ENCODE peak calls at places on chromosomes 6 and 20, in nine cellular contexts. Z, Q, I, D, H, M, U, C and A are unnamed samples. For H3K4me1 and H3K36me3, the result is how much of the 10 kb centered on the place peaks cover.

GRCh38 chr6:12595161-12595792 is 121.3 kb upstream of the PHACTR1 start:
- DNase-seq in I (peak), U (no peak), D (no peak), C (no peak), Q (no peak), H (no peak), M (peak), Z (peak), A (no peak)

GRCh38 chr20:10651227-10651990 is 22.4 kb downstream of the JAG1 start:
- DNase-seq in C (peak), H (no peak), U (no peak), D (no peak), I (peak), Z (peak), M (peak), Q (no peak), A (no peak)

GRCh38 chr20:54713727-54714126 is 238.3 kb downstream of the DOK5 start:
- DNase-seq in Q (no peak), I (no peak), H (no peak), U (no peak), C (no peak), D (no peak), Z (no peak), M (no peak), A (no peak)

GRCh38 chr6:132797975-132798819 is at the start of gene SLC18B1:
- DNase-seq in Z (peak), Q (peak), C (peak), D (peak), M (peak), U (peak), H (peak), I (peak), A (peak)

GRCh38 chr6:115945306-115945705 is 115.4 kb downstream of the FRK start:
- DNase-seq in D (no peak), M (peak), I (no peak), C (no peak), U (no peak), Q (no peak), H (no peak), Z (no peak), A (no peak)

GRCh38 chr6:90068264-90068663 is 174.0 kb downstream of the GJA10 start:
- DNase-seq in H (no peak), Z (peak), U (no peak), D (no peak), C (peak), Q (no peak), M (peak), I (peak), A (no peak)

GRCh38 chr20:1185781-1186334 is 1.1 kb upstream of the TMEM74B start:
- DNase-seq in U (peak), M (peak), I (peak), H (peak), C (peak), D (no peak), Q (peak), Z (peak), A (peak)

GRCh38 chr6:31114540-31114876 is at the start of gene PSORS1C1:
- DNase-seq in Z (peak), D (peak), U (no peak), C (peak), M (peak), I (peak), Q (peak), H (no peak), A (peak)

GRCh38 chr6:138410048-138410735 is 6.2 kb downstream of the HEBP2 start:
- DNase-seq in Z (peak), U (no peak), C (no peak), H (peak), I (peak), D (no peak), M (peak), Q (no peak), A (peak)

GRCh38 chr6:82712826-82713225 is 349.2 kb downstream of the TPBG start:
- DNase-seq in C (no peak), Z (peak), I (no peak), D (no peak), M (no peak), Q (no peak), H (no peak), U (no peak), A (no peak)

GRCh38 chr6:125519367-125519766 is 217.6 kb upstream of the HDDC2 start:
- DNase-seq in Z (no peak), C (no peak), M (no peak), U (no peak), Q (no peak), H (no peak), I (no peak), D (no peak), A (peak)

GRCh38 chr6:145020114-145020513 is 715.2 kb downstream of the EPM2A start:
- DNase-seq in Q (no peak), H (no peak), C (no peak), Z (no peak), D (no peak), U (no peak), M (no peak), I (no peak), A (no peak)

GRCh38 chr6:71332012-71332411 is 43.4 kb downstream of the OGFRL1 start:
- DNase-seq in D (no peak), Z (peak), Q (no peak), C (no peak), U (no peak), I (peak), H (no peak), M (peak), A (no peak)

GRCh38 chr20:56439784-56440291 is 27.8 kb downstream of the CASS4 start:
- DNase-seq in C (peak), Q (peak), I (peak), M (peak), D (no peak), Z (peak), H (no peak), U (no peak), A (peak)

GRCh38 chr6:33205172-33206026 is 944 bp downstream of the HSD17B8 start:
- DNase-seq in H (no peak), U (no peak), Q (no peak), M (peak), D (no peak), I (peak), Z (peak), C (no peak), A (no peak)

GRCh38 chr6:37507690-37508421 is 8.2 kb upstream of the CCDC167 start:
- DNase-seq in Z (no peak), H (no peak), U (peak), C (no peak), D (no peak), I (no peak), Q (no peak), M (no peak), A (no peak)
- H3K4me1 ChIP-seq in Z (under half), H (under half), U (half or more), C (under half), D (under half), I (under half), Q (under half), M (under half), A (under half)

GRCh38 chr6:26468829-26469228 is 11.1 kb downstream of the BTN2A1 start:
- DNase-seq in M (no peak), U (no peak), D (no peak), Z (no peak), C (no peak), H (no peak), Q (no peak), I (no peak), A (no peak)
- H3K36me3 ChIP-seq in M (under half), U (under half), D (under half), Z (under half), C (half or more), H (under half), Q (half or more), I (under half), A (half or more)

DNA sequence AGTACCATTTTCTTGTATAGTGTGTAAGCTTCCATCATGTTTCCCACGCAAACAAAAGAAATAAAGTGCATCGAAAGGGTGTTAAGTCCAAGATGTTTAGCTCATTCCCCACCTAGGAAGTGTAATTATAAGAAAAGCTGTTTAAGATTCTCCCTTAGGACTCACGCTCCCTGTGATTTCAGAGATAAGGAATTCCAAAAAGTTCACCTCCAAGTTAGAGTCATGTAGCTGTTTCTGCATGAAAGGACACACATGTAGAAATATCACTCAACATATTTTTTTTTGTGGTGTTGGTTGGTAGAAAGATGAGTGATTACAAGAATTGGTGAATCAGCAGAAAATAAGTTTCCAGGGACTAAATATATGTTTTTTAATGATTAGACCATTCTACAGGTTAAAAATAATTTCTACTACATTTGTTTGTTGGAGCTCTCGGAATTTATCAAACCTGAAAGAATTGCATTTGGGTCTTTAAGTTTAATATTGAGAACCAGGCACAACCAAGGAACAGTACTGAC is 10.4 kb downstream of the OPN5 start:
- DNase-seq in U (no peak), H (no peak), D (no peak), C (no peak), Q (no peak), M (no peak), I (no peak), Z (no peak), A (no peak)
- H3K4me1 ChIP-seq in U (under half), H (under half), D (under half), C (under half), Q (under half), M (under half), I (under half), Z (under half), A (under half)

GRCh38 chr20:63943808-63944077 is 12.5 kb downstream of the UCKL1 start:
- DNase-seq in Z (no peak), U (no peak), I (no peak), H (no peak), M (no peak), C (no peak), D (no peak), Q (no peak), A (no peak)
- H3K36me3 ChIP-seq in Z (under half), U (under half), I (half or more), H (under half), M (under half), C (half or more), D (under half), Q (half or more), A (half or more)

GRCh38 chr6:10414766-10415592 is at the start of gene TFAP2A:
- DNase-seq in Q (no peak), U (no peak), M (peak), D (no peak), I (peak), C (no peak), H (no peak), Z (peak), A (peak)
- H3K4me1 ChIP-seq in Q (under half), U (under half), M (under half), D (under half), I (under half), C (under half), H (under half), Z (under half), A (under half)